ENCODE peak calls at places on chromosome 21, in six cellular contexts. A is adrenal gland, S is suprapubic skin, C is IMR-90, H is breast epithelium, J is spleen. T is an unnamed sample. For H3K4me1, the result is how much of the 10 kb centered on the place peaks cover.

GRCh38 chr21:26147535-26147934 is 23.0 kb downstream of the APP start:
- DNase-seq in A (no peak), S (no peak), H (no peak), C (no peak), J (no peak), T (no peak)

GRCh38 chr21:46056450-46056903 is 41.4 kb upstream of the COL6A2 start:
- DNase-seq in H (peak), J (peak), S (peak), C (peak), A (peak), T (no peak)

GRCh38 chr21:44593598-44594405 is 1.5 kb upstream of the KRTAP10-6 start:
- DNase-seq in J (no peak), A (no peak), H (no peak), S (peak), C (peak), T (no peak)

GRCh38 chr21:45420623-45421041 is 15.7 kb downstream of the COL18A1 start:
- DNase-seq in S (no peak), A (peak), H (no peak), J (peak), C (no peak), T (no peak)

GRCh38 chr21:45318556-45319341 is 31.1 kb upstream of the POFUT2 start:
- DNase-seq in H (no peak), C (peak), J (peak), S (peak), A (peak), T (no peak)

GRCh38 chr21:45338326-45339017 is 50.8 kb upstream of the POFUT2 start:
- DNase-seq in S (no peak), C (no peak), A (no peak), J (peak), H (no peak), T (no peak)

GRCh38 chr21:26136686-26137085 is 33.9 kb downstream of the APP start:
- DNase-seq in C (no peak), S (no peak), A (no peak), J (no peak), H (no peak), T (no peak)

GRCh38 chr21:38504056-38504455 is 5.8 kb upstream of the ERG start:
- DNase-seq in C (no peak), J (no peak), S (no peak), A (no peak), H (no peak), T (no peak)

GRCh38 chr21:30962013-30962412 is 76.3 kb downstream of the KRTAP19-8 start:
- DNase-seq in A (no peak), S (no peak), J (no peak), H (no peak), C (no peak), T (no peak)

GRCh38 chr21:42513151-42513984 is at the start of gene SLC37A1:
- DNase-seq in C (no peak), H (no peak), A (no peak), J (peak), S (peak), T (no peak)

GRCh38 chr21:26064506-26064905 is 106.1 kb downstream of the APP start:
- DNase-seq in A (no peak), H (no peak), C (no peak), S (no peak), J (no peak), T (no peak)

GRCh38 chr21:43719748-43720538 is 1.0 kb downstream of the PDXK start:
- DNase-seq in A (no peak), C (no peak), J (peak), S (no peak), H (no peak), T (no peak)

GRCh38 chr21:20617130-20617529 is 381.1 kb upstream of the NCAM2 start:
- DNase-seq in H (no peak), C (no peak), A (no peak), S (no peak), J (no peak), T (no peak)

GRCh38 chr21:43290529-43291346 is 121.9 kb downstream of the CRYAA start:
- DNase-seq in J (peak), A (no peak), H (no peak), S (no peak), C (no peak), T (no peak)

GRCh38 chr21:42010507-42011493 is 640 bp upstream of the ZBTB21 start:
- DNase-seq in C (no peak), H (peak), J (peak), S (peak), A (peak), T (peak)

DNA sequence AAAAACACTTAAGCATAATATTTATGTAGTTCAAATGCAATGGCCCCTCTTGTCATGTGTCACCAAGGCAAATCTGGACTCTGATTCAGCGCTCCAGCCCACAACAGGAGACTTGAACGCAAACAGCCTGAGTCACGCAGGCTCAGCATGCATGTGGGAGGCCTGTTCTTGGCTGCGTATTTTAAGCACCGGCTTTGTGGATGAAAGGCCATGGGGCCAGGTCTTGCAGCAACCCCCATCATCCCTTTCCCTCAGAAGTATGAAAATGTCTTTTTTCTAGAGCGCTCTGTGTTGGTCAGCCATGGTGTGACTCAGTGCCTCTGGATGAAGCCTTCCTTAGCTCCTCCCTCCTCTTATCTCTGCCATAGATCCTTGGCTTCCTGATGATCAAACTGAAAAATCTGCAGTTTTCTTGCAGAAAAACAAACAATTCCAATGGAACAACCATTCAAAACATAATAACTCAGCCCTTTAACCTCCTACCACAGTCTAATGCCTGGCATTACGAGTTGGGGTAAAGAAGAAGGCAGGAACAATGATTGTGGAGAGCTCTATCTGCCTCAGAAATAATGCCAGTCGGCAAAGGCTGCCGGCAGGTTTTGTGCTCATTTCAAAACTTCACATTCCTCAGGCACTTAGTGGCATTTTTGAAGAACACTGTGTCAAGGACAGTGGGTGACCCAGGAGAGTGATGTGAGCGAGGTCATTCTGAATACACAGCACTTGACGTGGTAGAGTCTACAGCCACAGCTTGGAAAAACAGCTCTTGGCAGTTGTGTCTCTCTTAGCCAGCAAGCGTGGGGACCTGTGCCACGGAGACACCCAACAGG is 167.5 kb downstream of the CLIC6 start:
- DNase-seq in C (peak), J (no peak), A (peak), H (peak), S (peak), T (no peak)
- TF ChIP-seq POLR2A in C (no peak), J (no peak), A (peak), H (no peak), S (no peak), T (no peak)

GRCh38 chr21:32315511-32316362 is 17.1 kb downstream of the MRAP start:
- DNase-seq in S (peak), A (no peak), C (no peak), J (no peak), H (no peak), T (no peak)
- H3K4me3 ChIP-seq in S (no peak), A (no peak), C (no peak), J (no peak), H (no peak), T (no peak)

GRCh38 chr21:34612557-34612956 is 2.4 kb downstream of the RCAN1 start:
- DNase-seq in J (no peak), C (no peak), A (no peak), S (no peak), H (no peak), T (no peak)

GRCh38 chr21:34615487-34615814 is 538 bp upstream of the RCAN1 start:
- DNase-seq in J (no peak), A (no peak), H (no peak), S (no peak), C (no peak), T (no peak)

GRCh38 chr21:34614443-34614692 is 545 bp downstream of the RCAN1 start:
- DNase-seq in S (no peak), C (no peak), H (no peak), J (no peak), A (no peak), T (no peak)

GRCh38 chr21:34614693-34615486 is at the start of gene RCAN1:
- DNase-seq in A (peak), J (peak), C (peak), S (peak), H (peak), T (peak)

GRCh38 chr21:34613679-34614442 is 1.1 kb downstream of the RCAN1 start:
- DNase-seq in H (no peak), C (peak), S (no peak), A (peak), J (no peak), T (peak)
- H3K4me1 ChIP-seq in H (under half), C (under half), S (under half), A (under half), J (under half), T (under half)

DNA sequence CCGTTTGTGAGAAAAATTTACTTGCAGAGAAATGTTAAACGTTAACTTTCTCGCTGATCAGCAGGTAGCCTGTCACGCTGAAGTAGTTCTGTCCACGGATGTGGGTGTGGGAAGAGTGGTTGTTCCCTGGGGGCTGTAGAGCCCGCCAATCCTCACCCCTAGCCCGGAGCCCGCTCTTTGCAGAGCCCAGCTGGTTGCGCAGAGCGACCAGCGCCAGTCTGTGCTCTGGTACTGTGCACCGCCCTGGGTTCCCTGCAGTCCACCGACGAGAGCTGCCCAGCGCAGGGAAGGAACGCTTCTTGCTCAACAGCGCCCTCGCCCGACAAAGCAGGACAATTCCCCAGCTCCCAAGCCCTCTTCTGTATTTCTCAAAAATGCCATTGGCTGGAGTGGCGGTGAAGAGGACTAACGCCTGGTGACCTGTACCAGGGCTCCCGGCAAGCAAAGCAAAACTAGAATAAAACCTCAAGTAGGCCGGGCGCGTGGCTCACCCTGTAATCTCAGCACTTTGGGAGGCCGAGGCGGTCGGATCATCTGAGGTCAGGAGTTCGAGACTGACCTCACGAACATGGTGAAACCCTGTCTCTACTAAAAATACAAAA is 3.3 kb downstream of the RIPPLY3 start:
- DNase-seq in C (peak), H (peak), A (peak), S (peak), J (peak), T (peak)
- TF ChIP-seq POLR2A in C (no peak), H (no peak), A (peak), S (no peak), J (no peak), T (no peak)

DNA sequence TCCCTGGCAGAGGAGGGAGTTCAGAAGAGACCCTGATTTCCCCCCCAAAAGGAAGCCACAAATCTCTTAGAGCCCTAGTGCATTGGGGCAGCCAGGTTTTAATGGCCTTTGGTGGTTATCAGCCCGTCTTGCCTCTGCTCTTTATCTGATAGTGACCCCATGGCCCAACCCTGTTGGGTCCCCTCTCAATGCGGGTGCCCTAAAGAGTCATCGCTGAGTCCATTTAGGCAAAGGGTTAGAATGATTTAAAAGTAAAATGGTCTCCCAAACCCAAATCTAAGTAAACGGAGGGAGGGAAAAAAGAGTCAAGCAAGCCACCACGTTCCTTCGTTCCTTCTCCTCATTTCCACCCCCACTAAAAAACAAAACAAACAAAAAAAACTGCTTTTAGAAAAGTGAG is 164.0 kb downstream of the RUNX1 start:
- DNase-seq in H (no peak), C (no peak), J (no peak), S (no peak), A (no peak), T (no peak)
- H3K4me3 ChIP-seq in H (peak), C (peak), J (peak), S (peak), A (peak), T (peak)

DNA sequence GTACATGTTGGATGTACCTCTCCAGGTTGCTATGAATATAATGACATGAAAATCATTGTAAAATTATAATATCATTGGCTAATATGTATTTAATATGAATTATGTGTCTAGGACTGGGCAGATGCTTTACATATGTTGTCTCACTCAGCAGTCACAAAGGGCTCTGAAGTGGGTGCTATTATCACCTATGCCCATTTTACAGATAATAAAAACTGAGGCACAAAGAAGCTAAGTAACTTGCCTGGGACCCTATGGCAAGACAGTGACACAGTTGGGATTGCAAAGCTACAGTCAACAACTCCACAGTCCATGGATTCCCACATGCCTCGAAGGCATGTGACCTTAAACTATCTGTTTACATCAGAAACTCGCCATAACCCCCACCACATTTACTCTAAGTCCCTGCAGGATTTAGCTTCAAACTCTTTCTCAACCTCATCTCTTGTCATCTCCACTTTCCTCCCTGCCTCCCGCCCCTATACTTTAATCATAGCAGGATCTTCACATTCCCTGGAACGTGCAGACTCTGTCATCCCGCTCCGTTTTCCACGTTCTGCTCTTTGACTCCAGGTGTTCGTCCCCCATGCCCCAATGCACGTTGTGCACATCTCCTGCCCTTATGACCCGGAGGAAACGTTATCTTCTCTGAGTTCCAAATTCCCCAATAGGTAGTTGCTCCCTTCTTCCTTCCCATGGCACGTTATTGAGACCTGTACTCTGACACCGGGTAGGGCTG is 143.0 kb upstream of the NRIP1 start:
- DNase-seq in A (no peak), J (no peak), C (no peak), H (no peak), S (no peak), T (no peak)
- H3K4me1 ChIP-seq in A (under half), J (under half), C (under half), H (under half), S (under half), T (under half)